ENCODE peak calls at places on chromosomes 5 and 9, in seven cellular contexts. F is AG20443; Z is T-helper 17 cell; K is ELR; M is NCI-H748 treated with DMSO at 0.1 percent for 48 hours; C is activated CD4-positive, alpha-beta T cell treated with anti-CD3 and anti-CD28 coated beads for 48 hours; Q is HCT116. E is an unnamed sample.

GRCh38 chr5:57986746-57987145 is 473.1 kb downstream of the PLK2 start:
- DNase-seq in Z (no peak), F (peak), K (peak), M (no peak), Q (no peak), C (no peak), E (no peak)

GRCh38 chr5:61425918-61426317 is 93.9 kb downstream of the ZSWIM6 start:
- DNase-seq in F (no peak), Z (no peak), M (no peak), K (no peak), Q (no peak), C (no peak), E (no peak)

GRCh38 chr5:6551287-6551954 is 81.4 kb downstream of the NSUN2 start:
- DNase-seq in Z (no peak), Q (no peak), C (no peak), M (no peak), K (peak), F (peak), E (no peak)

GRCh38 chr5:10645671-10646070 is 81.8 kb downstream of the ANKRD33B start:
- DNase-seq in Q (no peak), F (no peak), M (no peak), C (no peak), K (no peak), Z (no peak), E (no peak)

GRCh38 chr5:139694556-139695182 is 46.5 kb downstream of the CXXC5 start:
- DNase-seq in C (no peak), Z (no peak), F (no peak), M (no peak), K (no peak), Q (no peak), E (no peak)

GRCh38 chr9:98306384-98307145 is 51.1 kb upstream of the TBC1D2 start:
- DNase-seq in F (no peak), C (no peak), M (no peak), K (no peak), Q (no peak), Z (no peak), E (no peak)

GRCh38 chr9:100426532-100427365 is at the start of gene MSANTD3:
- DNase-seq in C (peak), F (peak), Q (peak), Z (peak), K (peak), M (peak), E (peak)

GRCh38 chr9:123778232-123778902 is 151.6 kb downstream of the DENND1A start:
- DNase-seq in K (no peak), C (no peak), M (no peak), Q (no peak), Z (no peak), F (no peak), E (no peak)

GRCh38 chr5:171426266-171426665 is 6.8 kb downstream of the FGF18 start:
- DNase-seq in C (no peak), Z (no peak), K (no peak), F (no peak), M (no peak), Q (no peak), E (no peak)

GRCh38 chr9:34651876-34652602 is at the start of gene IL11RA:
- DNase-seq in K (peak), Z (no peak), C (peak), M (no peak), Q (peak), F (peak), E (peak)

GRCh38 chr5:6820851-6821479 is 107.7 kb downstream of the TENT4A start:
- DNase-seq in M (peak), K (peak), F (peak), Z (no peak), Q (peak), C (peak), E (peak)

GRCh38 chr9:115673599-115673998 is 480.0 kb upstream of the PAPPA start:
- DNase-seq in F (peak), Q (no peak), C (no peak), Z (no peak), M (no peak), K (peak), E (no peak)

GRCh38 chr5:31144364-31144763 is 49.1 kb upstream of the CDH6 start:
- DNase-seq in F (no peak), Q (no peak), Z (no peak), K (no peak), M (no peak), C (no peak), E (no peak)

GRCh38 chr5:115543931-115544370 is 624 bp downstream of the FEM1C start:
- DNase-seq in Z (peak), F (peak), M (peak), Q (no peak), C (peak), K (peak), E (peak)

GRCh38 chr5:64165500-64166200 is at the start of gene RNF180:
- DNase-seq in Z (no peak), C (peak), M (no peak), F (peak), Q (no peak), K (peak), E (no peak)

GRCh38 chr9:109440797-109441287 is 57.3 kb downstream of the PTPN3 start:
- DNase-seq in F (peak), K (peak), C (peak), M (peak), Z (no peak), Q (peak), E (peak)

GRCh38 chr5:115979628-115980041 is 17.4 kb downstream of the LVRN start:
- DNase-seq in C (no peak), M (no peak), Q (no peak), Z (no peak), F (peak), K (peak), E (no peak)

GRCh38 chr5:135446615-135447014 is 533 bp downstream of the DCANP1 start:
- DNase-seq in Z (no peak), M (no peak), K (no peak), Q (no peak), C (no peak), F (no peak), E (no peak)

E was measured in NCI-H510A treated with DMSO at 0.1 percent for 48 hours.